ENCODE peak calls at places on chromosome 5, in six cellular contexts. J is activated CD8-positive, alpha-beta memory T cell treated with anti-CD3 and anti-CD28 coated beads for 48 hours; P is CD8-positive, alpha-beta T cell; L is NCI-H1417 treated with DMSO at 0.1 percent for 48 hours; B is effector CD4-positive, alpha-beta T cell; K is dorsolateral prefrontal cortex. M is an unnamed sample.

GRCh38 chr5:175796536-175797499 is 74.6 kb upstream of the CPLX2 start:
- DNase-seq in J (peak; percentile 48), P (peak; percentile 83), L (peak; percentile 20), B (peak; percentile 63), K (peak; percentile 59), M (no peak)

GRCh38 chr5:16552666-16553343 is 64.0 kb downstream of the RETREG1 start:
- DNase-seq in J (no peak), P (peak; percentile 59), L (no peak), B (peak; percentile 3), K (peak; percentile 89), M (no peak)

GRCh38 chr5:80041536-80041935 is 6.4 kb downstream of the THBS4 start:
- DNase-seq in J (no peak), P (no peak), L (no peak), B (no peak), K (no peak), M (no peak)

GRCh38 chr5:80054682-80055081 is 19.5 kb downstream of the THBS4 start:
- DNase-seq in J (no peak), P (no peak), L (no peak), B (no peak), K (no peak), M (no peak)

GRCh38 chr5:35188041-35188457 is 42.2 kb downstream of the PRLR start:
- DNase-seq in J (no peak), P (no peak), L (no peak), B (no peak), K (no peak), M (no peak)

GRCh38 chr5:37663538-37663937 is 176.3 kb downstream of the GDNF start:
- DNase-seq in J (no peak), P (no peak), L (no peak), B (no peak), K (no peak), M (no peak)

GRCh38 chr5:129019401-129019908 is 54.2 kb downstream of the SLC27A6 start:
- DNase-seq in J (no peak), P (no peak), L (no peak), B (no peak), K (no peak), M (no peak)

GRCh38 chr5:91111473-91112238 is 271.5 kb downstream of the ARRDC3 start:
- DNase-seq in J (no peak), P (no peak), L (no peak), B (no peak), K (no peak), M (no peak)

GRCh38 chr5:142587354-142587965 is 98.4 kb downstream of the FGF1 start:
- DNase-seq in J (no peak), P (no peak), L (no peak), B (no peak), K (no peak), M (no peak)

GRCh38 chr5:143557061-143557818 is 153.8 kb upstream of the NR3C1 start:
- DNase-seq in J (no peak), P (no peak), L (peak; percentile 37), B (no peak), K (no peak), M (peak; percentile 10)

GRCh38 chr5:5638193-5638592 is 215.7 kb downstream of the ICE1 start:
- DNase-seq in J (no peak), P (no peak), L (no peak), B (no peak), K (no peak), M (no peak)

GRCh38 chr5:639584-640213 is 27.6 kb downstream of the CEP72 start:
- DNase-seq in J (no peak), P (no peak), L (no peak), B (no peak), K (no peak), M (no peak)

GRCh38 chr5:143837306-143837848 is 25.4 kb downstream of the HMHB1 start:
- DNase-seq in J (no peak), P (no peak), L (no peak), B (no peak), K (no peak), M (peak; percentile 90)

GRCh38 chr5:95892784-95893354 is 68.8 kb downstream of the ELL2 start:
- DNase-seq in J (no peak), P (no peak), L (no peak), B (no peak), K (no peak), M (no peak)

GRCh38 chr5:137014731-137015130 is 484.4 kb downstream of the SPOCK1 start:
- DNase-seq in J (no peak), P (no peak), L (no peak), B (no peak), K (no peak), M (no peak)

GRCh38 chr5:122222580-122222979 is 89.5 kb upstream of the SNCAIP start:
- DNase-seq in J (no peak), P (no peak), L (no peak), B (no peak), K (no peak), M (no peak)

GRCh38 chr5:162068412-162068811 is 839 bp downstream of the GABRG2 start:
- DNase-seq in J (no peak), P (no peak), L (no peak), B (no peak), K (no peak), M (no peak)

GRCh38 chr5:84863020-84863419 is 478.3 kb upstream of the EDIL3 start:
- DNase-seq in J (no peak), P (no peak), L (no peak), B (no peak), K (no peak), M (no peak)